ENCODE peak calls at places on chromosome X, in four cellular contexts. J, T, Q and H are unnamed samples.

GRCh38 chrX:133794151-133794550 is 191.2 kb downstream of the GPC3 start:
- DNase-seq in J (no peak), T (no peak), Q (no peak), H (no peak)

GRCh38 chrX:41265615-41266014 is 68.3 kb upstream of the DDX3X start:
- DNase-seq in J (peak; percentile 18), T (no peak), Q (no peak), H (no peak)

GRCh38 chrX:150544222-150544787 is 24.1 kb upstream of the MTM1 start:
- DNase-seq in J (peak; percentile 36), T (no peak), Q (peak; percentile 49), H (peak; percentile 35)

GRCh38 chrX:151279161-151279560 is 102.8 kb downstream of the GPR50 start:
- DNase-seq in J (no peak), T (no peak), Q (no peak), H (no peak)

GRCh38 chrX:16999275-16999674 is 52.8 kb downstream of the REPS2 start:
- DNase-seq in J (no peak), T (no peak), Q (no peak), H (no peak)

GRCh38 chrX:28188526-28188925 is 207.3 kb upstream of the DCAF8L1 start:
- DNase-seq in J (no peak), T (no peak), Q (no peak), H (no peak)

GRCh38 chrX:63635750-63636149 is 149.3 kb downstream of the ARHGEF9 start:
- DNase-seq in J (no peak), T (no peak), Q (no peak), H (no peak)

GRCh38 chrX:2502668-2503519 is 2.1 kb upstream of the DHRSX start:
- DNase-seq in J (peak; percentile 74), T (no peak), Q (no peak), H (no peak)

GRCh38 chrX:41334866-41335589 is 1.1 kb downstream of the DDX3X start:
- DNase-seq in J (peak; percentile 76), T (no peak), Q (no peak), H (peak; percentile 29)

DNA sequence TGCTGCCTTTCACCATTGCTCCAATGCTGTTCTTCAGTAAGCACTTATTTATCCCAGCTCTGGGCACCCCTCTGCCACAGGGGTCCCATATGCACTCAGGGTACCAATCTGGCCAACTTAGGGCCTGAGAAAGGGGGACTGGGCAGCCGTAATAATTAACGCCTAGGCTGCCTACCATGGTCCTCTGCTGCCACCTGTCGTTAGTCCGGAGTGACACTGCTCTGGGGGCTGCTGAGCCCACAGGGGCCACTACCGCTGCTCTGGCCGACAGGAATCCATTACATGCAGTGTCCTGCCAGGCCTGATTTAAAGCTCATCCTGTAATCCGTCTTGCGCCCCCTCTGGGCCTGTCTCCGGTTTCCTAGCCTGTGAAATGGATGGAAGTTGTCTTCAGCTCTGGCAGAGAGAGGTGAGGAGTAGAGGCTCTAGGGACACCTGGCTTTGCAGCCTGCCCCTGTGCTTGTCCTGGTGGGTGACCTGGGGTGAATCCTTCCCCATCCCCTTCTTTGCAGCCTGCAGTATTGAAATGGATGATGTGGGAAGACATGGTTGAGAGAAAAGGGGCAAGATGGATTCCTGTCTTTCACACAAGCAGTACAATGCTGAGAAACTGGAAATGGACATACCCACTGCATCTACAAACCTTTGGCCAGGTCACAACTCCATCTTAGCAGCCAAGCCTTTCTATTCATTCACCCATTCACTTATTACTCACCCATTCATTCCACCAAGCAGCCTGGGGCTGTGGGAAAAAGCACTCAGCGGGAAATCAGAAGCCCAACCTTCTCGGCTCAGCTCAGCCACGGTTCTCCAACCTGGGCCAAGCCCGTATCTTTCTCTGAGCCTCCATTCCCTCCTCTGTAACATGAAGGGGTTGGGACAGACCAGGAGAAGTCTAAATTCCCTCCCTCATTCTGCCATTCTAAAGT is 116.3 kb upstream of the NALF2 start:
- DNase-seq in J (peak; percentile 54), T (no peak), Q (peak; percentile 45), H (peak; percentile 82)
- TF ChIP-seq NR2C2 in J (no peak), T (no peak), Q (no peak), H (no peak)

GRCh38 chrX:70176938-70177533 is at the start of gene DGAT2L6:
- DNase-seq in J (peak; percentile 58), T (peak; percentile 53), Q (no peak), H (no peak)
- TF ChIP-seq CBFB in J (no peak), T (no peak), Q (no peak), H (no peak)

DNA sequence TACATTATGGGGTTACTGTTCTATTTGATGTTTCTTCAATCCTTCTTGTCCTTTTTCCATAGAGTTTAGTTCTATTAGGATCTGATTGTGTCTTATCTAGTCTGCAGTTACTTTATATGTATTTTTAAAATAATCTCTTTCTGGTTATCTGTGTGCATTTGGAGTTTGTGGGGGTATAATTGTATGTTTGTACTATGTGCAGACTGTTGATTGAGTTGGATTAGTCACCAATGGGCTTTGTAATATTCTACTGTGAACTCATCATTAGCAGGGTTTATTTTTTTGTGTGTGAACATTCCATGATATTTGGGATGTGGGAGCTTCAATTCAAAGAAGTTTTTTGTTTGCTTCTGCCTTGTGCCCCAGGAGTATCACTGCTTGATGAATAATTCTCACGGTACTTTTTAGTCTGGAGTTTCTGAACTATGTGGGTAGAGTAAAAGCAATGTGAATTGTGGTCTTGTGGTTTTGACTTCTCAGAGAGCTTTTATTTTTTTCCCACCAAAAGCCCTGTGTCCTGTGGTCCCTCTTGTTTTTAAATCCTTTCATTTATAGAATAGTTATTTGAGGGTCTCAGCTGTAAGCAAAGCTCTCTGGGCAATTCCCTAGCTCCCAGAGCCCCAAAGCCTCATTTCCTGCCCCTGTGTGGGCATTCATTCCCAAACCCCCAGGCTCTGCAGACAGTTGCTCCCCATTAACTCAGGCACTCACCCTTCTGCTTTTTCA is 127.8 kb downstream of the PHKA2 start:
- DNase-seq in J (no peak), T (peak; percentile 90), Q (no peak), H (no peak)
- TF ChIP-seq NR2C2 in J (no peak), T (no peak), Q (no peak), H (no peak)

GRCh38 chrX:68945081-68945602 is 116.3 kb downstream of the EFNB1 start:
- DNase-seq in J (no peak), T (no peak), Q (no peak), H (no peak)

GRCh38 chrX:68942797-68943196 is 114.0 kb downstream of the EFNB1 start:
- DNase-seq in J (no peak), T (no peak), Q (no peak), H (no peak)

GRCh38 chrX:68947882-68948605 is 119.2 kb downstream of the EFNB1 start:
- DNase-seq in J (no peak), T (no peak), Q (no peak), H (no peak)

GRCh38 chrX:68944211-68944610 is 115.4 kb downstream of the EFNB1 start:
- DNase-seq in J (no peak), T (no peak), Q (no peak), H (no peak)

GRCh38 chrX:68945603-68946228 is 116.9 kb downstream of the EFNB1 start:
- DNase-seq in J (peak; percentile 34), T (no peak), Q (no peak), H (peak; percentile 64)
- TF ChIP-seq CBFB in J (no peak), T (no peak), Q (no peak), H (no peak)

GRCh38 chrX:153486163-153486562 is 8.6 kb upstream of the BGN start:
- DNase-seq in J (no peak), T (no peak), Q (no peak), H (no peak)

GRCh38 chrX:153490217-153490616 is 4.6 kb upstream of the BGN start:
- DNase-seq in J (no peak), T (no peak), Q (no peak), H (no peak)

GRCh38 chrX:153487590-153488071 is 7.1 kb upstream of the BGN start:
- DNase-seq in J (no peak), T (no peak), Q (no peak), H (no peak)

GRCh38 chrX:153485396-153486080 is 9.2 kb upstream of the BGN start:
- DNase-seq in J (no peak), T (no peak), Q (no peak), H (no peak)

GRCh38 chrX:153488231-153488914 is 6.4 kb upstream of the BGN start:
- DNase-seq in J (no peak), T (no peak), Q (peak; percentile 48), H (no peak)
- TF ChIP-seq NR2C2 in J (peak; percentile 62), T (no peak), Q (peak; percentile 96), H (no peak)